ENCODE peak calls at places on chromosomes 13 and 19, in ten cellular contexts. M, D, H, K, N, F, I, J, R and V are unnamed samples.

GRCh38 chr13:96822900-96823299 is 171.4 kb downstream of the OXGR1 start:
- DNase-seq in R (no peak), H (peak; percentile 31), N (peak; percentile 50), K (no peak), D (peak; percentile 12), F (no peak), M (no peak), J (no peak), I (peak; percentile 55), V (no peak)

GRCh38 chr19:34308381-34309367 is 54.3 kb downstream of the GARRE1 start:
- DNase-seq in J (no peak), R (peak; percentile 88), N (no peak), K (no peak), H (no peak), D (peak; percentile 36), F (no peak), I (no peak), M (peak; percentile 49), V (no peak)

GRCh38 chr13:33057019-33057785 is 41.0 kb downstream of the KL start:
- DNase-seq in N (peak; percentile 52), H (peak; percentile 62), J (peak; percentile 19), M (no peak), R (peak; percentile 42), I (no peak), F (peak; percentile 1), D (peak; percentile 24), K (no peak), V (no peak)

GRCh38 chr13:80550856-80551532 is 210.1 kb upstream of the SPRY2 start:
- DNase-seq in D (no peak), J (no peak), H (no peak), N (no peak), K (no peak), M (no peak), I (no peak), F (no peak), R (peak; percentile 41), V (no peak)

GRCh38 chr19:5628919-5629481 is 6.1 kb downstream of the SAFB start:
- DNase-seq in H (no peak), I (no peak), J (no peak), F (no peak), R (no peak), N (no peak), M (no peak), K (no peak), D (peak; percentile 71), V (no peak)

GRCh38 chr13:33213797-33214196 is 71.8 kb downstream of the STARD13 start:
- DNase-seq in F (no peak), K (no peak), R (peak; percentile 42), I (no peak), H (no peak), N (peak; percentile 65), M (no peak), J (no peak), D (no peak), V (no peak)

GRCh38 chr19:39539165-39539518 is 819 bp downstream of the EID2 start:
- DNase-seq in I (no peak), N (peak; percentile 49), H (peak; percentile 53), F (no peak), D (no peak), K (no peak), M (no peak), R (no peak), J (peak; percentile 15), V (no peak)

GRCh38 chr19:45161715-45162463 is 1.1 kb upstream of the NKPD1 start:
- DNase-seq in K (peak; percentile 53), H (peak; percentile 26), I (peak; percentile 79), N (peak; percentile 84), D (no peak), M (no peak), J (no peak), R (peak; percentile 56), F (no peak), V (peak; percentile 62)

GRCh38 chr19:5335101-5335500 is 5.5 kb downstream of the PTPRS start:
- DNase-seq in H (no peak), M (no peak), R (no peak), J (no peak), I (no peak), N (no peak), D (no peak), F (no peak), K (no peak), V (no peak)

GRCh38 chr13:50989476-50989875 is 79.9 kb downstream of the RNASEH2B start:
- DNase-seq in I (no peak), J (no peak), K (no peak), M (no peak), F (no peak), H (no peak), D (no peak), R (peak; percentile 46), N (peak; percentile 52), V (no peak)

GRCh38 chr19:16200038-16200775 is 2.5 kb downstream of the AP1M1 start:
- DNase-seq in H (peak; percentile 66), N (no peak), R (peak; percentile 75), M (peak; percentile 19), D (peak; percentile 61), K (no peak), I (no peak), F (no peak), J (no peak), V (no peak)

GRCh38 chr19:41411682-41412265 is 14.2 kb downstream of the BCKDHA start:
- DNase-seq in R (no peak), H (no peak), J (no peak), D (no peak), N (no peak), F (no peak), K (no peak), I (no peak), M (no peak), V (no peak)

GRCh38 chr13:48511621-48512232 is 21.2 kb downstream of the RCBTB2 start:
- DNase-seq in R (no peak), M (no peak), D (no peak), J (no peak), I (no peak), K (peak; percentile 50), F (no peak), H (no peak), N (no peak), V (no peak)

GRCh38 chr19:18322318-18322758 is 538 bp downstream of the LSM4 start:
- DNase-seq in F (no peak), D (peak; percentile 83), N (peak; percentile 81), J (peak; percentile 52), I (peak; percentile 63), K (no peak), H (peak; percentile 72), M (no peak), R (peak; percentile 69), V (no peak)
- TF ChIP-seq CTCF in F (peak; percentile 33), D (peak; percentile 50), N (peak; percentile 48), J (peak; percentile 68), I (no peak), K (no peak), H (peak; percentile 25), M (no peak), R (peak; percentile 26), V (peak; percentile 34)

GRCh38 chr13:44410328-44410859 is 36.8 kb downstream of the SERP2 start:
- DNase-seq in N (no peak), K (no peak), H (no peak), I (no peak), J (no peak), D (no peak), M (no peak), R (no peak), F (no peak), V (no peak)
- TF ChIP-seq CTCF in N (no peak), K (no peak), H (no peak), I (no peak), J (peak; percentile 20), D (no peak), M (no peak), R (no peak), F (no peak), V (no peak)

GRCh38 chr19:58325623-58326022 is 1.2 kb upstream of the ZSCAN22 start:
- DNase-seq in J (no peak), K (no peak), H (no peak), I (no peak), D (no peak), R (no peak), N (no peak), F (no peak), M (no peak), V (no peak)

GRCh38 chr19:58326914-58327726 is at the start of gene ZSCAN22:
- DNase-seq in K (peak; percentile 96), M (peak; percentile 89), R (peak; percentile 96), F (peak; percentile 87), N (peak; percentile 98), J (peak; percentile 95), D (peak; percentile 92), H (peak; percentile 96), I (peak; percentile 97), V (peak; percentile 87)

GRCh38 chr19:58330458-58330857 is 3.7 kb downstream of the ZSCAN22 start:
- DNase-seq in F (no peak), R (peak; percentile 70), M (no peak), I (no peak), K (no peak), D (no peak), H (peak; percentile 81), N (no peak), J (peak; percentile 60), V (no peak)

GRCh38 chr19:58326501-58326913 is 287 bp upstream of the ZSCAN22 start:
- DNase-seq in H (no peak), D (no peak), F (no peak), N (no peak), K (no peak), R (no peak), J (no peak), M (no peak), I (no peak), V (no peak)

DNA sequence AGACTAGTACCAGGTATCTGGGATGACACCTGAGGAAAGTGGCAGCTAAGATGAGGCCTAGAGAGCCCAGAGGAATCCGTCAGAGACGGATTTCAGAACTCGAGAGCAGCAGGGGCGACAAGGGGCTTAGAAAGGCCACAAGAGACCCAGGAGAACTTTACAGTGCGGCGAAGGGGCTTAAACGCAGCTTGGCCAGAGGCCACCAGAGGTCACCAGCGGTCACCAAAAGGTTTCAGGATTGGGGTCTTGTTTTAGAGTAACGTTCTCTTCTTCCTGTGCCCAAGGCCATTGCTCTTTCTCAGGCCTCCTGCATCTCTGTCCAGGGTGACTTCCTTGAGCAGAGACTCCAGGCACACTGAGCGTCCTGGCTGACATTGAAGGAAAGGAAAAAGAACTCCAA is 2.2 kb downstream of the ZSCAN22 start:
- DNase-seq in H (no peak), M (no peak), N (peak; percentile 84), D (peak; percentile 55), K (no peak), R (no peak), I (peak; percentile 77), F (no peak), J (no peak), V (peak; percentile 28)
- TF ChIP-seq CTCF in H (no peak), M (no peak), N (peak; percentile 72), D (peak; percentile 39), K (no peak), R (no peak), I (no peak), F (no peak), J (no peak), V (peak; percentile 60)

GRCh38 chr13:60959427-60959826 is 456.2 kb downstream of the PCDH20 start:
- DNase-seq in I (no peak), N (no peak), R (no peak), F (no peak), H (no peak), M (no peak), D (no peak), K (no peak), J (no peak), V (no peak)

DNA sequence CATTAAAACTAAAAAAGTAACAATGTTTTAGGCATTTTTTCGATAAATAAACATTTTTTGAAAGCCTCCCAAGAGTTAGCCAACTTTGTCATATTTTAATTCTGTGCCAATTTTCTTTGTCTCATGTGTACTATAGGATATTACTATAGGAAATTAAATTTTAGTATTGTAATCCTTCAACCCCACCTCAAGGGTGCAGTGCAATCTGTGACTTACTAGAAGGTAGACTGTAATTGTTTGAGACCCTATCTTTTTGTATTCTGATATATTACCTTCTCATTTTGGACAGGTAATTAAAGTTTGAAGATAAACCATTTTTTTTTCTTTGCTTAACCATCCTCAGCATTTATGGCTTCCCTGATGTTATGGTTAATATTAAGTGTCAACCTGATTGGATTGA is 457.8 kb downstream of the PCDH20 start:
- DNase-seq in R (no peak), I (no peak), K (no peak), M (no peak), N (no peak), F (no peak), D (no peak), H (no peak), J (no peak), V (no peak)
- TF ChIP-seq CTCF in R (no peak), I (no peak), K (no peak), M (no peak), N (peak; percentile 17), F (no peak), D (no peak), H (no peak), J (no peak), V (no peak)